ENCODE peak calls at places on chromosomes 2 and 18, in six cellular contexts. W is GM12865, V is breast epithelium, L is sigmoid colon, Y is GM10248, R is A549. H is an unnamed sample.

GRCh38 chr2:199751480-199751879 is 99.5 kb downstream of the FTCDNL1 start:
- DNase-seq in W (no peak), R (no peak), L (no peak), V (no peak), Y (no peak), H (no peak)

GRCh38 chr2:189178007-189178406 is 1.6 kb downstream of the COL5A2 start:
- DNase-seq in R (peak), Y (no peak), V (no peak), L (no peak), W (no peak), H (no peak)

GRCh38 chr2:241701405-241702154 is at the start of gene ING5:
- DNase-seq in Y (peak), L (peak), W (peak), V (peak), R (peak), H (peak)

GRCh38 chr18:22169011-22169888 is at the start of gene GATA6:
- DNase-seq in R (peak), Y (peak), L (peak), V (peak), W (peak), H (peak)

GRCh38 chr2:111909079-111909478 is 10.7 kb downstream of the MERTK start:
- DNase-seq in L (no peak), Y (no peak), R (no peak), V (no peak), W (no peak), H (no peak)

GRCh38 chr2:145156199-145156598 is 636.3 kb upstream of the ZEB2 start:
- DNase-seq in Y (no peak), V (no peak), R (no peak), W (no peak), L (no peak), H (no peak)

GRCh38 chr2:70118798-70119454 is 31.6 kb downstream of the PCBP1 start:
- DNase-seq in V (no peak), W (peak), L (no peak), R (no peak), Y (no peak), H (no peak)

GRCh38 chr2:149860276-149860921 is 272.8 kb upstream of the MMADHC start:
- DNase-seq in R (no peak), V (peak), Y (no peak), L (peak), W (no peak), H (no peak)

GRCh38 chr2:150911766-150912280 is 349.8 kb downstream of the RBM43 start:
- DNase-seq in Y (no peak), V (peak), R (peak), L (peak), W (no peak), H (no peak)

GRCh38 chr18:10343778-10344177 is 110.7 kb upstream of the APCDD1 start:
- DNase-seq in V (no peak), Y (no peak), L (peak), W (no peak), R (no peak), H (no peak)

GRCh38 chr2:159639712-159640111 is 23.4 kb upstream of the BAZ2B start:
- DNase-seq in L (no peak), Y (no peak), R (no peak), W (no peak), V (no peak), H (no peak)

GRCh38 chr2:237627463-237628321 is at the start of gene LRRFIP1:
- DNase-seq in V (no peak), L (peak), W (no peak), R (no peak), Y (no peak), H (no peak)

GRCh38 chr2:27627963-27628766 is 647 bp downstream of the CCDC121 start:
- DNase-seq in R (peak), L (no peak), V (no peak), Y (no peak), W (peak), H (no peak)

GRCh38 chr2:85813211-85813977 is 59.6 kb downstream of the ATOH8 start:
- DNase-seq in W (no peak), V (no peak), Y (peak), R (no peak), L (no peak), H (no peak)

DNA sequence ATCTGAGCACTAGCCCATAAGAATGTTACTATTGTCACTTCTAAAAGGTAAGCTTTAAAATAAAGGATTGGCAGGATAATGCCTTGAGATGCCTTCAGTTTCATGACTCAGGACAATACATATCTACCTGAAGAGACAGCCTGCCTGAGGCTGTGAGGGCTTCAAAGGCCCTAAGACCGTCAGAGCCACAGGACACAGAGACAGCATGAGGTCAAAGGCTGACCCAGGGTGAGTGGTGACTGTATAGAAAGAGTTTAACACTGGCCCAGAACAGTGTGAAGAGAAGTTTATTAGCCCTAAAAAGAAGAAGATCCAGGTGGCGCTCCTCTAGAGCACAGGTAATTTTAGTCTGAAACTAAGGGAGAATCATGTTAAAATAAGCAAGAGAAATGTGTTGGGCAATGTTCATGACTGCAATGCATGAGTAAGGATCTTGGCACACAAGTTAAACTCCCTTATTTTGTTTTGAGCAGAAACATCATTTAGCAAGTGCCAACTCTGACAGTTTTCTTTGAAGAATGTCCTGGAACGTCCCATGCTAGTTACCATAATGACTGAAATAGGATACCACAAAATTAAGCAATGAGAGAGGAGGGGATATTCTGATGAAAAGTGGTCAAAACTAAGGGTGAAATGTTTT is 78.1 kb upstream of the FAM110C start:
- DNase-seq in V (no peak), R (no peak), L (no peak), Y (no peak), W (no peak), H (no peak)
- TF ChIP-seq CTCF in V (no peak), R (no peak), L (no peak), Y (no peak), W (no peak), H (no peak)

GRCh38 chr2:235546436-235546835 is 52.6 kb downstream of the AGAP1 start:
- DNase-seq in W (no peak), V (no peak), Y (no peak), R (no peak), L (peak), H (no peak)
- TF ChIP-seq CTCF in W (no peak), V (no peak), Y (no peak), R (no peak), L (no peak), H (no peak)

DNA sequence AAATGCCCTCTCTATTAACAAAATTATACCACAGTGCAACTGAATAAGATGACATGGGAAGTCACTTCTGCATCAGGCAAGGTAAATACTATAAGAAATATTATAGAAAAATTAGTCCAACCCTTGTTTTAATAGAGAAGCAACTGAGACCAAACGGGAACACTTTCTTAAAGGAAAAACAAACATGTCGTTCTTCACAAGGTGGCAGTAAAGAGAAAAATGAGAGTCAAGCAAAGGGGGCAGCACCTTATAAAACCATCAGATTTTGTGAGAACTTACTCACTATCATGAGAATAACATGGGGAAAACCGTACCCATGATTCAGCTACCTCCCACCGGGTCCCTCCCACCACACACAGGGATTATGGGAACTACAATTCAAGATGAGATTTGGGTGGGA is 481.7 kb upstream of the CRIM1 start:
- DNase-seq in W (no peak), Y (no peak), R (no peak), V (no peak), L (no peak), H (no peak)
- TF ChIP-seq CTCF in W (no peak), Y (no peak), R (no peak), V (no peak), L (no peak), H (no peak)

DNA sequence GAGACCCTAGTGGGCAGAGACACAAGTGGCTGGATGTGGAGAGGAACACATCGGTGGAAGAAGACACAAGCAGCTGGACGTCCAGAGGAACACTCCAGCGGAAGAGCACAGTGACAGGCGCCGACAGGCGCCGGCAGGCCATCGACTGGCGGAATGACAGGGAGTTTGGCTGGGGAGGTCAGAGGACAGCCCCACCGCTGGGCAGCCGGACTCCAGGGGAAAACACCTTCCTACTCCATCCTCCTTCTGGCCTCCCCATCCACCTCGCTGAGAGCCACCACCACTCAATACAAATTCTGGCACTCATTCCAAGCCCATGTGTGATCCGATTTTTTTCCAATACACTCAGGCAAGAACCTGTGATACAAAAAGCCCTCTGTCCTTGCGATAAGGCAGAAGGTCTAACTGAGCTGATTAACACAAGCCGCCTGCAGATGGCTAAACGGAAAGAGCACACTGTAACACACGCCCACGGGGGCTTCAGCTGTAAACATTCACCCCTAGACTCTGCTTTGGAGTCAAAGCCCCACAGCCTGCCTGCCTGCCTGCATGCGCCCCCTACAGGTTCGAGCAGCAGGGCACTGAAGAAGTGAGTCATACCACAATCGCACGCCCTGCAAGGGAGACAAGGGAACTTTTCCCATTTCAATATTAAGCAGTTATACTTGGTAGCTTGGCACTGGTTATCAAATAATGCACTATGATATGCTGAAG is 50.2 kb upstream of the LRP1B start:
- DNase-seq in Y (no peak), W (peak), R (peak), V (no peak), L (no peak), H (no peak)
- TF ChIP-seq CTCF in Y (peak), W (peak), R (peak), V (no peak), L (no peak), H (peak)

GRCh38 chr18:26192233-26192632 is 34.0 kb upstream of the TAF4B start:
- DNase-seq in R (no peak), Y (no peak), L (no peak), W (no peak), V (no peak), H (no peak)
- TF ChIP-seq CTCF in R (no peak), Y (no peak), L (no peak), W (no peak), V (no peak), H (no peak)

GRCh38 chr2:146927080-146927714 is 917.6 kb upstream of the ACVR2A start:
- DNase-seq in W (peak), Y (peak), V (peak), R (peak), L (peak), H (no peak)
- TF ChIP-seq CTCF in W (peak), Y (peak), V (peak), R (no peak), L (peak), H (peak)

GRCh38 chr2:11588228-11589110 is 54.6 kb downstream of the GREB1 start:
- DNase-seq in R (no peak), V (no peak), L (no peak), Y (no peak), W (no peak), H (no peak)
- TF ChIP-seq CTCF in R (no peak), V (no peak), L (no peak), Y (no peak), W (no peak), H (no peak)

GRCh38 chr2:1990724-1991123 is 246.4 kb upstream of the PXDN start:
- DNase-seq in Y (no peak), L (peak), V (no peak), R (peak), W (no peak), H (no peak)

GRCh38 chr2:1991706-1992245 is 247.5 kb upstream of the PXDN start:
- DNase-seq in W (no peak), Y (no peak), V (no peak), R (no peak), L (no peak), H (no peak)

GRCh38 chr2:1991126-1991525 is 246.8 kb upstream of the PXDN start:
- DNase-seq in Y (no peak), V (no peak), R (no peak), L (no peak), W (no peak), H (no peak)

GRCh38 chr2:1993711-1994682 is 249.7 kb upstream of the PXDN start:
- DNase-seq in L (no peak), V (no peak), Y (no peak), W (no peak), R (no peak), H (no peak)

DNA sequence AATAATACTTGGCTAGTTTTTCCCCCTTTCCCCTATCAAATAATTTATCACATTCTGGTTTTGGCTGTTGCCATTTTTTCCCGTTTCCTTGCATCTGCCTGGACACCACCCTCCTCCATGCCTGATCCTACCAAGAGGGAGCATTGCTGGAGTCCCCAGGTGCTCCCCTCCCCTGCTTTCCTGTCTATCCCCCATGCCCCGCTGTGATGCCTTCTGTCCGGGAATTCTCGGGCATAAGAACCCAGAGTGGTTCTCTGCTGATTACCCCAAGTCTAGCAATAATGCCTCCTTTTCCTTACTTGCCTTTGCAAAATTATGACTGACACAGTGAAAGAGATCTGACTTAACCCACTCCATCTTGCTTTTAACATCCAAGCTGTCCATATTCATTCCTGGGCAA is 248.0 kb upstream of the PXDN start:
- DNase-seq in V (no peak), L (no peak), Y (no peak), R (no peak), W (no peak), H (no peak)
- TF ChIP-seq CTCF in V (no peak), L (no peak), Y (no peak), R (no peak), W (no peak), H (no peak)

GRCh38 chr2:63073994-63074393 is 23.4 kb downstream of the OTX1 start:
- DNase-seq in W (no peak), V (no peak), L (no peak), R (no peak), Y (no peak), H (no peak)

GRCh38 chr2:63081404-63081803 is 30.8 kb downstream of the OTX1 start:
- DNase-seq in L (no peak), V (no peak), R (no peak), W (no peak), Y (no peak), H (peak)

GRCh38 chr2:63078852-63079606 is 28.4 kb downstream of the OTX1 start:
- DNase-seq in L (no peak), V (no peak), Y (peak), R (peak), W (peak), H (no peak)
- TF ChIP-seq CTCF in L (no peak), V (no peak), Y (peak), R (peak), W (peak), H (peak)